ENCODE peak calls at places on chromosome X, in four cellular contexts. H is HCT116, W is SK-N-SH, S is K562. R is an unnamed sample.

GRCh38 chrX:100410083-100410590 is at the start of gene PCDH19:
- DNase-seq in S (no peak), W (peak; percentile 86), H (no peak), R (no peak)

GRCh38 chrX:40514376-40514775 is 66.4 kb upstream of the ATP6AP2 start:
- DNase-seq in S (no peak), H (no peak), W (no peak), R (peak; percentile 3)

GRCh38 chrX:75784689-75785491 is at the start of gene MAGEE2:
- DNase-seq in W (peak; percentile 30), S (no peak), H (no peak), R (peak; percentile 0)

GRCh38 chrX:18227458-18227857 is 6.8 kb upstream of the BEND2 start:
- DNase-seq in H (no peak), S (no peak), W (no peak), R (no peak)

GRCh38 chrX:24646745-24647182 is 383 bp downstream of the PCYT1B start:
- DNase-seq in S (no peak), W (peak; percentile 10), H (no peak), R (no peak)

GRCh38 chrX:149715468-149715867 is 3.6 kb downstream of the MAGEA11 start:
- DNase-seq in H (no peak), S (no peak), W (no peak), R (no peak)

GRCh38 chrX:41303013-41303412 is 30.9 kb upstream of the DDX3X start:
- DNase-seq in W (no peak), H (no peak), S (no peak), R (no peak)

GRCh38 chrX:65528293-65528692 is 6.3 kb downstream of the LAS1L start:
- DNase-seq in H (no peak), W (no peak), S (no peak), R (no peak)

GRCh38 chrX:132716006-132716405 is 227.2 kb upstream of the MBNL3 start:
- DNase-seq in S (no peak), W (peak; percentile 8), H (no peak), R (no peak)

GRCh38 chrX:97524997-97525396 is 641.3 kb downstream of the RPA4 start:
- DNase-seq in H (no peak), W (no peak), S (no peak), R (no peak)

GRCh38 chrX:112846114-112846513 is 5.5 kb upstream of the AMOT start:
- DNase-seq in S (no peak), W (no peak), H (no peak), R (no peak)

GRCh38 chrX:48064261-48064660 is 7.2 kb downstream of the ZNF630 start:
- DNase-seq in W (no peak), H (no peak), S (no peak), R (no peak)

GRCh38 chrX:133258481-133258880 is 40.3 kb upstream of the TFDP3 start:
- DNase-seq in H (no peak), W (no peak), S (no peak), R (no peak)

GRCh38 chrX:42456301-42456700 is 321.7 kb downstream of the PPP1R2C start:
- DNase-seq in H (no peak), S (no peak), W (no peak), R (no peak)

GRCh38 chrX:65522739-65523372 is 11.7 kb downstream of the LAS1L start:
- DNase-seq in S (no peak), H (no peak), W (no peak), R (no peak)

GRCh38 chrX:153981771-153982533 is 9.4 kb downstream of the TMEM187 start:
- DNase-seq in W (no peak), H (no peak), S (no peak), R (no peak)

GRCh38 chrX:133418588-133418987 is 3.3 kb upstream of the GPC4 start:
- DNase-seq in H (no peak), W (no peak), S (no peak), R (no peak)

GRCh38 chrX:134849390-134849789 is 141.4 kb upstream of the SMIM10 start:
- DNase-seq in S (no peak), H (no peak), W (no peak), R (no peak)

GRCh38 chrX:139204903-139205667 is 325.5 kb upstream of the F9 start:
- DNase-seq in H (no peak), S (peak; percentile 51), W (peak; percentile 27), R (no peak)

GRCh38 chrX:8813036-8813435 is 11.9 kb upstream of the FAM9A start:
- DNase-seq in W (no peak), S (no peak), H (no peak), R (no peak)
- TF ChIP-seq ELF1 in W (no peak), S (no peak), H (no peak), R (no peak)

GRCh38 chrX:19680580-19680979 is 165.3 kb upstream of the MAP3K15 start:
- DNase-seq in S (no peak), W (no peak), H (no peak), R (no peak)

GRCh38 chrX:19682712-19683331 is 167.5 kb upstream of the MAP3K15 start:
- DNase-seq in S (no peak), H (no peak), W (peak; percentile 55), R (no peak)

GRCh38 chrX:19683817-19684216 is 168.5 kb upstream of the MAP3K15 start:
- DNase-seq in S (no peak), H (no peak), W (no peak), R (no peak)

GRCh38 chrX:19684265-19684664 is 169.0 kb upstream of the MAP3K15 start:
- DNase-seq in S (no peak), W (no peak), H (no peak), R (no peak)

GRCh38 chrX:19683358-19683757 is 168.1 kb upstream of the MAP3K15 start:
- DNase-seq in W (no peak), H (no peak), S (no peak), R (no peak)
- TF ChIP-seq ELF1 in W (no peak), H (no peak), S (no peak), R (no peak)

GRCh38 chrX:12610079-12610478 is 181.1 kb upstream of the PRPS2 start:
- DNase-seq in S (no peak), H (no peak), W (no peak), R (no peak)
- TF ChIP-seq ELF1 in S (no peak), H (no peak), W (no peak), R (no peak)

GRCh38 chrX:38154340-38154739 is 66.3 kb downstream of the SRPX start:
- DNase-seq in S (no peak), H (no peak), W (no peak), R (peak; percentile 2)
- TF ChIP-seq ELF1 in S (no peak), H (no peak), W (no peak), R (no peak)

DNA sequence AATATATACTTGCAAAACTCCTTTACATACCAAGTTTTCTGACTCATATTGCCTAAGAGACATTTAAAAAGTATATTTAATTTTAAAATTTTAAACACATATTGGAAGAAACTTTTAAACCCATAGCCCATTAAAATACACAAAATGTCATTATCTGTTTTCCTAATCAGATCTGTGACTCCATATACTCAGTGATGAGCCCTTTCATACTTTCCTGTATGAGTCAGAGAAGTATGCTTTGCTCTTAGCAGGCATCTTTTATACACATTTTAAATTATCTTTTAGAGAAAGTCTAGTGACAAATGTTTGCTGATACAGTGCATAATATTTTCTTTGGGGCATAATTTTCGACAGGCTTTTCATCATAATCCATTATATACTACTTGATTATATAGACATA is 26.4 kb downstream of the SPIN3 start:
- DNase-seq in S (no peak), W (no peak), H (no peak), R (no peak)
- TF ChIP-seq ELF1 in S (no peak), W (no peak), H (no peak), R (no peak)

GRCh38 chrX:1658083-1658463 is 43.2 kb downstream of the ASMT start:
- DNase-seq in S (no peak), H (no peak), W (no peak), R (no peak)
- TF ChIP-seq ELF1 in S (no peak), H (no peak), W (no peak), R (no peak)

DNA sequence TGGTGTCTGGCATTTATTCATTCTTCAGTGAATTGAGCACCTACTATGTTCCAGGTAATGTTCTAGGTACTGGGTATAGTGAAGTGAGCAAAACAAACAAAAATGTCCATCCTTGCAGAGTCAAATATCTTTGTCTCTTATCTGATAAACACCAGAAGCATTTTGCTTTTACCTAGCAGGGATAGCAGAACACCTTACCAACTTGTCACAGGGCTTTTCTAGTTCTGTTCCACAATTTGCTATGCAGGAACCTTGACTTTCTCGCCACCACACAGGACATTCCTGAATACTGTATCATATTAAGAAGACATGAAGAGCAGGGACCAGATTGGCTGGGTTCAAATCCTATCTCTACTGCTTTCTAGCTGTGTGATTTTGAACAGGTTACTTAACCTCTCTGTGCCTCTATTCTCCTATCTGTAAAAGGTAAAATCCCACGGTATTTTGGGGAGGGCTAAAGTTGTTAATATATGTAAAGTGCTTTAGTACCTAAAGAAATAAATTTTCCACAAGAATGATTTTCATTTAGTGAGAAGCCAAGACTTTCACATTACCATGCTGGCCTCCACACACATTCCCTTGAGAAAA is 214.5 kb upstream of the S100G start:
- DNase-seq in S (no peak), W (no peak), H (no peak), R (no peak)
- TF ChIP-seq ELF1 in S (no peak), W (no peak), H (no peak), R (no peak)

GRCh38 chrX:107729558-107730297 is 45.9 kb downstream of the TSC22D3 start:
- DNase-seq in W (no peak), H (no peak), S (no peak), R (no peak)
- TF ChIP-seq ELF1 in W (no peak), H (no peak), S (no peak), R (no peak)

GRCh38 chrX:23434356-23434884 is 99.8 kb downstream of the PTCHD1 start:
- DNase-seq in H (no peak), S (no peak), W (no peak), R (no peak)
- TF ChIP-seq ELF1 in H (no peak), S (no peak), W (no peak), R (no peak)

R was measured in HepG2.